ENCODE peak calls at places on chromosomes 4 and X, in six cellular contexts. E, S, C, Z, P and J are unnamed samples.

GRCh38 chr4:20901851-20902250 is 201.6 kb downstream of the PACRGL start:
- DNase-seq in E (no peak), S (no peak), C (peak; percentile 3), Z (no peak), P (no peak), J (no peak)

GRCh38 chr4:124647599-124647998 is 64.9 kb downstream of the ANKRD50 start:
- DNase-seq in E (no peak), S (no peak), C (no peak), Z (no peak), P (no peak), J (no peak)

GRCh38 chr4:124060261-124060918 is 652.1 kb downstream of the ANKRD50 start:
- DNase-seq in E (peak; percentile 49), S (peak; percentile 58), C (no peak), Z (peak; percentile 29), P (peak; percentile 1), J (no peak)

GRCh38 chr4:17376205-17376604 is 135.7 kb downstream of the QDPR start:
- DNase-seq in E (peak; percentile 4), S (no peak), C (no peak), Z (no peak), P (no peak), J (no peak)

GRCh38 chr4:18880850-18881249 is 859.3 kb upstream of the LCORL start:
- DNase-seq in E (no peak), S (no peak), C (no peak), Z (no peak), P (no peak), J (no peak)

GRCh38 chr4:98514930-98515809 is 143.2 kb downstream of the TSPAN5 start:
- DNase-seq in E (peak; percentile 54), S (no peak), C (no peak), Z (no peak), P (peak; percentile 53), J (peak; percentile 18)

GRCh38 chr4:64584981-64585557 is 175.8 kb upstream of the TECRL start:
- DNase-seq in E (peak; percentile 6), S (peak; percentile 11), C (peak; percentile 40), Z (peak; percentile 55), P (peak; percentile 80), J (peak; percentile 70)

GRCh38 chr4:20249333-20249732 is 2.4 kb upstream of the SLIT2 start:
- DNase-seq in E (peak; percentile 69), S (no peak), C (no peak), Z (no peak), P (no peak), J (peak; percentile 25)

GRCh38 chr4:56241500-56241899 is 145.8 kb downstream of the AASDH start:
- DNase-seq in E (no peak), S (no peak), C (peak; percentile 80), Z (no peak), P (no peak), J (no peak)

GRCh38 chrX:134571831-134572230 is 86.4 kb downstream of the PLAC1 start:
- DNase-seq in E (no peak), S (no peak), C (no peak), Z (no peak), P (no peak), J (no peak)

GRCh38 chr4:64895031-64895430 is 485.8 kb upstream of the TECRL start:
- DNase-seq in E (no peak), S (no peak), C (no peak), Z (no peak), P (no peak), J (no peak)

GRCh38 chr4:23060776-23061175 is 368.0 kb downstream of the GBA3 start:
- DNase-seq in E (no peak), S (no peak), C (no peak), Z (no peak), P (no peak), J (no peak)

GRCh38 chr4:83238849-83239248 is 45.7 kb downstream of the COQ2 start:
- DNase-seq in E (no peak), S (no peak), C (no peak), Z (no peak), P (no peak), J (no peak)

GRCh38 chrX:21725498-21725897 is 32.4 kb downstream of the SMPX start:
- DNase-seq in E (peak; percentile 60), S (peak; percentile 46), C (peak; percentile 27), Z (no peak), P (peak; percentile 62), J (peak; percentile 40)

GRCh38 chr4:76178296-76178695 is 30.1 kb upstream of the NUP54 start:
- DNase-seq in E (no peak), S (no peak), C (no peak), Z (no peak), P (no peak), J (no peak)

GRCh38 chr4:176359590-176359989 is 39.8 kb downstream of the SPCS3 start:
- DNase-seq in E (peak; percentile 79), S (no peak), C (no peak), Z (no peak), P (no peak), J (no peak)

GRCh38 chr4:100268807-100269206 is 78.5 kb upstream of the DDIT4L start:
- DNase-seq in E (no peak), S (no peak), C (no peak), Z (no peak), P (no peak), J (no peak)

GRCh38 chrX:74377282-74377681 is 44.0 kb upstream of the SLC16A2 start:
- DNase-seq in E (no peak), S (no peak), C (no peak), Z (no peak), P (no peak), J (no peak)

GRCh38 chrX:29478336-29479069 is 736.9 kb upstream of the MAGEB2 start:
- DNase-seq in E (peak; percentile 26), S (peak; percentile 19), C (peak; percentile 0), Z (peak; percentile 8), P (peak; percentile 60), J (peak; percentile 64)

GRCh38 chrX:15853586-15854079 is 980 bp downstream of the AP1S2 start:
- DNase-seq in E (no peak), S (peak; percentile 7), C (no peak), Z (peak; percentile 10), P (no peak), J (peak; percentile 17)

GRCh38 chr4:39120418-39120817 is 58.4 kb downstream of the KLHL5 start:
- DNase-seq in E (no peak), S (no peak), C (no peak), Z (no peak), P (no peak), J (no peak)

GRCh38 chr4:41611124-41611838 is 73.3 kb downstream of the LIMCH1 start:
- DNase-seq in E (no peak), S (no peak), C (no peak), Z (no peak), P (no peak), J (no peak)

GRCh38 chrX:119015407-119016242 is 41.2 kb downstream of the LONRF3 start:
- DNase-seq in E (peak; percentile 80), S (peak; percentile 94), C (no peak), Z (peak; percentile 59), P (no peak), J (no peak)

GRCh38 chrX:108349210-108349609 is 89.0 kb downstream of the COL4A6 start:
- DNase-seq in E (no peak), S (no peak), C (no peak), Z (no peak), P (no peak), J (no peak)

GRCh38 chr4:150368667-150369066 is 213.3 kb upstream of the MAB21L2 start:
- DNase-seq in E (peak; percentile 35), S (no peak), C (no peak), Z (no peak), P (no peak), J (no peak)

GRCh38 chr4:167831853-167832252 is 260.5 kb upstream of the ANXA10 start:
- DNase-seq in E (no peak), S (no peak), C (no peak), Z (no peak), P (no peak), J (no peak)

DNA sequence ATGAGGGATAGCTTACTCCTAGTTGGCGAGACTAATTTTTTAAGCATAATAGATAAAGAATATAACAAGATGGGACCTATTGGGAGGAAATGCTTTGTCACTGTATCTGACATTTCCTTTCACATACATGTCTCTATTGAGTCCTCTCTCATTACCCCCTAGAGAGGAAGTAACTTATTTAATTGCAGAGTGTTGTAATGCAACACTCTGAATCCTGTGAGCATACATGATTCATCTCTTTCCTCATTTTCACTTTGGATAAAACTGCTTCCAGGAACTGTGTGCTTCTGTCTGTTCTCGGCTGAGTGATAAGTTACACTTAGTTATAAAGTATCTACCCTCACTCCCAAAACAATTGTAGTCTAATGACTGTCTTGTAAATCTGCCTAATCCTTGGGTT is 266.1 kb upstream of the ANXA10 start:
- DNase-seq in E (no peak), S (no peak), C (no peak), Z (no peak), P (no peak), J (no peak)
- H3K4me2 ChIP-seq in E (no peak overlapping the region), S (no peak overlapping the region), C (no peak overlapping the region), Z (no peak overlapping the region), P (peak overlapping the region; percentile 45), J (no peak overlapping the region)

GRCh38 chr4:160182727-160183126 is 1079.8 kb downstream of the RAPGEF2 start:
- DNase-seq in E (no peak), S (no peak), C (no peak), Z (no peak), P (no peak), J (no peak)
- H3K4me2 ChIP-seq in E (no peak overlapping the region), S (no peak overlapping the region), C (no peak overlapping the region), Z (no peak overlapping the region), P (no peak overlapping the region), J (no peak overlapping the region)

DNA sequence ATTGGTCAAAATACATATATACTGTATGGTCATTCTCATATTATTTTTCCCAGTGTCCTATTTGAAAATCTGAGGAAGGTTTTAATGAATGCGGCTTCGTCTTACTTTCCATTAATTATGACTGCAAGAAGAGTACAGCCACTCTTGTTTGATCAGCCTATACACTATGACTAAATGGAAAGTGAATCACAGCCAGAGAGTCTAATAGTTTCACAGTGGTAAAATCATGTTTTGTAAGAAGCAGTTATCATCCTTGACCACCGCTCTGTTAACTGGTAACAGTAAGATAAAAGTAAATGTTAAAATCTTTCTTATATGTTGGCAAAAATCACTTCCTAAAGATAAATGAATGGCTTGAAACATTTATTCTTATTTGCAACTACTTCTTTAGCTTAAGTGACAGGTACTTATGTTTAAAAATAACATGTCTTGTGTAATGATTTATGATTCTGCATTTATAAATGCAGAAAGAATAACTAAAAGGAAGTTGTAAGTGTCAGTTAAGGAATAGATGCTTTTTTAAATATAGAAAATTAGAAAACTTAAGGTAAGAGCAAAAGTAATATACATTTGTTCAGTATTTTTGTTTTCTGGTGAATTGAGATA is 13.3 kb downstream of the GALNT7 start:
- DNase-seq in E (peak; percentile 80), S (peak; percentile 68), C (no peak), Z (no peak), P (no peak), J (no peak)
- H3K4me2 ChIP-seq in E (peak overlapping the region; percentile 8), S (peak overlapping the region; percentile 66), C (no peak overlapping the region), Z (no peak overlapping the region), P (no peak overlapping the region), J (no peak overlapping the region)

GRCh38 chr4:102230194-102230593 is 115.1 kb downstream of the SLC39A8 start:
- DNase-seq in E (no peak), S (no peak), C (no peak), Z (no peak), P (no peak), J (no peak)

DNA sequence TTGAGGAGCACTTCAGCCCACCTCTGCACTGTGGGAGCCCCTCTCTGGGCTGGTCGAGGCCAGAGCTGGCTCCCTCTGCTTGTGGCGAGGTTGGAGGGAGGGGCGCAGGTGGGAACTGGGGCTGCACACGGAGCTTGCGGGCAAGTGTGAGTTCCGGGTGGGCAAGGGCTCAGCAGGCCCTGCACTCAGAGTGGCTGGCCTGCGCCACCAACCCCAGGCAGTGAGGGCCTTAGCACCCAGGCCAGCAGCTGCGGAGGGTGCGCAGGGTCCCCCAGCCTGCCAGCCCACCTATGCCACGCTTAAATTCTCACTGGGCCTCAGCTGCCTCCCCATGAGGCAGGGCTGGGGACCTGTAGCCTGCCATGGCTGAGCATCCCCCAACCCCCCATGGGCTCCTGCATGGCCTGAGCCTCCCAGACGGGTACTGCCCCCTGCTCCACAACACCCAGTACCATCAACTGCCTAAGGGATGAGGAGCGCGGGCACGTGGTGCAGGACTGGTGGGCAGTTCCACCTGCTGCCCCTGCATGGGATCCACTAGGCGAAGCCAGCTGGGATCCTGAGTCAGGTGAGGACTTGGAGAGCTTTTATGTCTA is 110.9 kb downstream of the SLC39A8 start:
- DNase-seq in E (no peak), S (no peak), C (no peak), Z (no peak), P (no peak), J (no peak)
- H3K4me2 ChIP-seq in E (no peak overlapping the region), S (no peak overlapping the region), C (no peak overlapping the region), Z (no peak overlapping the region), P (no peak overlapping the region), J (no peak overlapping the region)